ENCODE peak calls at places on chromosomes 6 and 20, in eight cellular contexts. T is upper lobe of right lung; B is mesendoderm; F is fibroblast of lung; W is effector CD4-positive, alpha-beta T cell; X is HTR-8/SVneo; A is activated CD4-positive, alpha-beta T cell treated with anti-CD3 and anti-CD28 coated beads for 1 hour; Y is tibial artery. H is an unnamed sample.

GRCh38 chr20:46240065-46240464 is 68.2 kb downstream of the CDH22 start:
- DNase-seq in F (no peak), T (no peak), X (no peak), W (no peak), Y (no peak), A (no peak), B (no peak), H (no peak)

GRCh38 chr6:75855047-75855446 is 106.0 kb downstream of the MYO6 start:
- DNase-seq in T (no peak), W (no peak), A (no peak), B (peak; percentile 69), X (peak; percentile 34), Y (peak; percentile 41), F (peak; percentile 86), H (no peak)

GRCh38 chr6:34068462-34069044 is 77.3 kb downstream of the GRM4 start:
- DNase-seq in A (no peak), Y (no peak), T (no peak), B (peak; percentile 37), W (no peak), F (no peak), X (no peak), H (no peak)

GRCh38 chr6:129102741-129103140 is 219.8 kb downstream of the LAMA2 start:
- DNase-seq in W (no peak), A (no peak), X (no peak), Y (peak; percentile 72), T (no peak), B (no peak), F (peak; percentile 79), H (no peak)

GRCh38 chr20:57451356-57451755 is 60.2 kb downstream of the RBM38 start:
- DNase-seq in W (no peak), A (no peak), Y (no peak), T (no peak), B (no peak), F (no peak), X (no peak), H (no peak)

GRCh38 chr20:13118676-13119075 is 102.4 kb upstream of the ISM1 start:
- DNase-seq in F (no peak), W (no peak), X (no peak), A (no peak), T (no peak), B (no peak), Y (no peak), H (no peak)

GRCh38 chr20:24432057-24432456 is 37.4 kb upstream of the SYNDIG1 start:
- DNase-seq in F (no peak), W (no peak), B (no peak), T (no peak), A (no peak), Y (no peak), X (no peak), H (no peak)

GRCh38 chr6:28211840-28212509 is 13.1 kb upstream of the ZSCAN9 start:
- DNase-seq in F (peak; percentile 2), Y (no peak), W (no peak), A (no peak), T (no peak), X (no peak), B (peak; percentile 21), H (no peak)

GRCh38 chr20:5402903-5403531 is 86.3 kb upstream of the PROKR2 start:
- DNase-seq in A (no peak), Y (no peak), W (no peak), B (peak; percentile 54), F (no peak), T (no peak), X (no peak), H (no peak)

GRCh38 chr6:106939208-106939607 is 35.3 kb downstream of the CD24 start:
- DNase-seq in B (no peak), T (no peak), A (no peak), W (no peak), F (no peak), X (no peak), Y (no peak), H (no peak)

GRCh38 chr6:152232494-152233151 is 404.5 kb downstream of the SYNE1 start:
- DNase-seq in T (no peak), F (peak; percentile 15), Y (no peak), B (peak; percentile 73), A (no peak), W (no peak), X (no peak), H (no peak)

GRCh38 chr6:10465633-10466499 is 51.0 kb upstream of the TFAP2A start:
- DNase-seq in B (peak; percentile 83), W (no peak), F (peak; percentile 41), T (no peak), A (no peak), X (peak; percentile 60), Y (no peak), H (no peak)

GRCh38 chr6:150410906-150411305 is 42.1 kb downstream of the IYD start:
- DNase-seq in F (no peak), X (peak; percentile 20), B (no peak), Y (no peak), A (no peak), W (no peak), T (no peak), H (no peak)

GRCh38 chr6:72522735-72523141 is 99.1 kb upstream of the KCNQ5 start:
- DNase-seq in F (no peak), B (peak; percentile 83), T (no peak), X (peak; percentile 3), A (no peak), W (no peak), Y (no peak), H (no peak)

GRCh38 chr6:81767163-81768000 is 14.9 kb upstream of the TENT5A start:
- DNase-seq in T (no peak), W (no peak), F (peak; percentile 68), Y (no peak), A (no peak), X (no peak), B (peak; percentile 51), H (no peak)

GRCh38 chr6:158379336-158379735 is 67.1 kb downstream of the TULP4 start:
- DNase-seq in Y (no peak), X (no peak), F (no peak), B (no peak), A (no peak), T (no peak), W (no peak), H (no peak)

GRCh38 chr6:161549977-161550655 is 276.3 kb upstream of the AGPAT4 start:
- DNase-seq in W (no peak), B (peak; percentile 60), X (no peak), Y (no peak), T (no peak), F (no peak), A (no peak), H (no peak)

GRCh38 chr6:11258260-11259237 is 26.1 kb upstream of the NEDD9 start:
- DNase-seq in A (no peak), X (no peak), B (no peak), T (no peak), W (no peak), F (no peak), Y (no peak), H (peak; percentile 8)

GRCh38 chr6:29790626-29791025 is 37.0 kb upstream of the HLA-G start:
- DNase-seq in Y (no peak), B (no peak), F (no peak), X (no peak), T (no peak), W (no peak), A (no peak), H (no peak)

GRCh38 chr20:57111028-57111373 is 155.4 kb downstream of the BMP7 start:
- DNase-seq in W (no peak), F (no peak), B (no peak), T (no peak), X (no peak), A (no peak), Y (no peak), H (no peak)

GRCh38 chr6:3287976-3288707 is 29.4 kb downstream of the PSMG4 start:
- DNase-seq in Y (peak; percentile 16), B (no peak), X (no peak), F (no peak), A (no peak), T (no peak), W (no peak), H (no peak)

GRCh38 chr6:6270948-6271347 is 49.5 kb downstream of the F13A1 start:
- DNase-seq in F (no peak), W (no peak), Y (no peak), A (no peak), B (no peak), T (no peak), X (no peak), H (no peak)

GRCh38 chr6:105587349-105588115 is 184.7 kb upstream of the PREP start:
- DNase-seq in X (no peak), W (no peak), F (no peak), B (no peak), T (no peak), A (no peak), Y (no peak), H (peak; percentile 7)

GRCh38 chr6:41779793-41780622 is at the start of gene FRS3:
- DNase-seq in Y (peak; percentile 97), F (peak; percentile 96), X (peak; percentile 91), W (peak; percentile 99), A (peak; percentile 99), T (peak; percentile 99), B (peak; percentile 95), H (peak; percentile 96)

GRCh38 chr6:117018771-117019170 is 141.7 kb downstream of the RFX6 start:
- DNase-seq in Y (no peak), T (no peak), B (no peak), F (no peak), A (no peak), X (no peak), W (no peak), H (no peak)

GRCh38 chr20:24746351-24746685 is 202.8 kb upstream of the CST7 start:
- DNase-seq in Y (no peak), B (no peak), A (no peak), W (no peak), T (no peak), F (no peak), X (no peak), H (no peak)

GRCh38 chr20:1377984-1378742 is 14.7 kb downstream of the FKBP1A start:
- DNase-seq in T (no peak), Y (no peak), B (peak; percentile 51), F (no peak), W (no peak), A (no peak), X (no peak), H (no peak)

GRCh38 chr20:45229264-45230056 is 8.3 kb downstream of the SEMG2 start:
- DNase-seq in Y (no peak), X (peak; percentile 34), A (no peak), F (no peak), W (no peak), B (peak; percentile 72), T (peak; percentile 85), H (no peak)

GRCh38 chr20:47865912-47866311 is 80.6 kb upstream of the SULF2 start:
- DNase-seq in A (no peak), X (no peak), T (no peak), B (no peak), F (no peak), Y (no peak), W (no peak), H (no peak)

GRCh38 chr6:169695131-169695530 is 6.7 kb downstream of the WDR27 start:
- DNase-seq in F (no peak), W (no peak), T (no peak), B (no peak), Y (no peak), A (no peak), X (no peak), H (no peak)

GRCh38 chr20:9068896-9069663 is at the start of gene PLCB4:
- DNase-seq in X (peak; percentile 59), Y (peak; percentile 35), F (peak; percentile 59), W (no peak), A (no peak), T (no peak), B (peak; percentile 77), H (no peak)

GRCh38 chr20:8639112-8639778 is 429.6 kb upstream of the PLCB4 start:
- DNase-seq in T (no peak), A (no peak), W (no peak), X (no peak), B (peak; percentile 82), F (no peak), Y (no peak), H (no peak)

GRCh38 chr20:17961600-17961965 is 7.0 kb downstream of the SNX5 start:
- DNase-seq in F (no peak), A (no peak), W (no peak), Y (no peak), T (no peak), X (no peak), B (no peak), H (no peak)

GRCh38 chr6:41784581-41785171 is 2.8 kb upstream of the TOMM6 start:
- DNase-seq in Y (no peak), B (peak; percentile 19), T (no peak), W (no peak), X (no peak), F (no peak), A (no peak), H (no peak)